ENCODE peak calls at places on chromosomes 4 and X, in six cellular contexts. B, K, W, X, G and Z are unnamed samples.

GRCh38 chr4:829761-830655 is 4.1 kb upstream of the CPLX1 start:
- DNase-seq in G (no peak), K (no peak), B (no peak), X (no peak), W (no peak), Z (no peak)

GRCh38 chrX:65706041-65706828 is 38.8 kb downstream of the MSN start:
- DNase-seq in W (peak), B (no peak), K (no peak), X (peak), G (no peak), Z (no peak)

GRCh38 chr4:7815562-7815961 is 124.1 kb downstream of the AFAP1 start:
- DNase-seq in B (no peak), G (no peak), W (no peak), X (no peak), K (no peak), Z (no peak)

GRCh38 chrX:132209527-132209926 is 9.7 kb downstream of the RAP2C start:
- DNase-seq in K (no peak), G (no peak), W (no peak), X (no peak), B (no peak), Z (no peak)

GRCh38 chrX:8738588-8739189 is 6.8 kb upstream of the ANOS1 start:
- DNase-seq in W (peak), G (peak), B (peak), X (no peak), K (peak), Z (peak)

GRCh38 chrX:71809886-71810285 is 46.7 kb downstream of the CXorf49B start:
- DNase-seq in W (no peak), B (no peak), G (no peak), K (no peak), X (no peak), Z (peak)

GRCh38 chr4:10371869-10372471 is 85.3 kb downstream of the ZNF518B start:
- DNase-seq in K (no peak), G (no peak), X (no peak), B (no peak), W (no peak), Z (peak)

GRCh38 chr4:118224239-118224829 is 128.5 kb downstream of the PRSS12 start:
- DNase-seq in X (peak), G (no peak), K (no peak), W (no peak), B (no peak), Z (no peak)

GRCh38 chr4:87633239-87633638 is 16.8 kb upstream of the DMP1 start:
- DNase-seq in X (no peak), G (no peak), W (no peak), K (no peak), B (no peak), Z (peak)

GRCh38 chrX:126770179-126770578 is 49.4 kb upstream of the PRR32 start:
- DNase-seq in W (no peak), K (no peak), X (peak), G (peak), B (no peak), Z (no peak)

GRCh38 chr4:109589605-109590004 is 29.6 kb downstream of the MCUB start:
- DNase-seq in B (no peak), G (no peak), X (no peak), W (no peak), K (no peak), Z (no peak)

GRCh38 chrX:74492720-74493201 is 71.5 kb downstream of the SLC16A2 start:
- DNase-seq in G (peak), W (no peak), B (no peak), X (no peak), K (peak), Z (peak)

GRCh38 chr4:158161561-158162354 is 11.1 kb downstream of the GASK1B start:
- DNase-seq in X (no peak), G (peak), K (no peak), W (no peak), B (no peak), Z (no peak)

GRCh38 chr4:74317616-74318256 is 9.5 kb downstream of the EPGN start:
- DNase-seq in G (no peak), K (no peak), B (no peak), X (no peak), W (no peak), Z (no peak)

GRCh38 chrX:54785901-54786300 is 12.2 kb downstream of the ITIH6 start:
- DNase-seq in W (no peak), G (peak), X (peak), B (no peak), K (peak), Z (peak)

GRCh38 chr4:156950090-156950489 is 21.5 kb downstream of the PDGFC start:
- DNase-seq in B (no peak), W (no peak), G (no peak), X (no peak), K (no peak), Z (no peak)

GRCh38 chrX:38275615-38276014 is 51.7 kb downstream of the RPGR start:
- DNase-seq in W (no peak), G (no peak), X (no peak), B (no peak), K (no peak), Z (no peak)

GRCh38 chrX:50618788-50619558 is 148.3 kb upstream of the DGKK start:
- DNase-seq in W (no peak), X (no peak), K (no peak), G (no peak), B (no peak), Z (no peak)

GRCh38 chrX:145041486-145041885 is 205.8 kb upstream of the SPANXN1 start:
- DNase-seq in W (no peak), X (no peak), B (no peak), K (no peak), G (no peak), Z (no peak)

GRCh38 chrX:5876984-5877655 is 351.5 kb downstream of the NLGN4X start:
- DNase-seq in X (no peak), K (no peak), G (peak), W (no peak), B (no peak), Z (no peak)

GRCh38 chr4:105707783-105708182 is 706 bp downstream of the INTS12 start:
- DNase-seq in K (no peak), G (no peak), X (no peak), B (no peak), W (no peak), Z (no peak)

GRCh38 chrX:44954562-44954961 is 81.6 kb downstream of the KDM6A start:
- DNase-seq in G (no peak), X (no peak), W (no peak), K (no peak), B (no peak), Z (no peak)

GRCh38 chr4:212438-213174 is 88.3 kb downstream of the ZNF718 start:
- DNase-seq in W (no peak), G (peak), K (no peak), B (peak), X (no peak), Z (no peak)

GRCh38 chr4:115424852-115425251 is 311.4 kb upstream of the NDST4 start:
- DNase-seq in K (no peak), B (no peak), G (no peak), X (no peak), W (no peak), Z (no peak)

GRCh38 chr4:165384608-165385007 is 5.8 kb downstream of the CPE start:
- DNase-seq in K (no peak), B (no peak), G (no peak), X (no peak), W (no peak), Z (no peak)

GRCh38 chr4:80202784-80203553 is 5.7 kb downstream of the PRDM8 start:
- DNase-seq in W (peak), G (no peak), K (peak), B (peak), X (peak), Z (no peak)

GRCh38 chr4:74768857-74769525 is 25.3 kb downstream of the BTC start:
- DNase-seq in G (no peak), B (no peak), X (no peak), W (no peak), K (no peak), Z (no peak)